ENCODE peak calls at places on chromosomes 6 and 20, in ten cellular contexts. One of them, this sample, is unnamed. For H3K9me3, the result is how much of the 10 kb centered on the place peaks cover.

GRCh38 chr6:40340957-40341356 is 246.2 kb downstream of the LRFN2 start:
- DNase-seq in endothelial cell of umbilical vein: no peak
- DNase-seq in HepG2: no peak
- DNase-seq in Panc1: no peak
- DNase-seq in upper lobe of left lung: no peak
- DNase-seq in sigmoid colon: peak
- DNase-seq in vagina: no peak
- DNase-seq in H1: no peak
- DNase-seq in spleen: no peak
- DNase-seq in stomach: no peak
- DNase-seq in this sample: peak

GRCh38 chr6:151765444-151765886 is 42.0 kb upstream of the ESR1 start:
- DNase-seq in Panc1: peak
- DNase-seq in upper lobe of left lung: no peak
- DNase-seq in HepG2: peak
- DNase-seq in sigmoid colon: no peak
- DNase-seq in endothelial cell of umbilical vein: peak
- DNase-seq in spleen: no peak
- DNase-seq in vagina: no peak
- DNase-seq in stomach: no peak
- DNase-seq in H1: no peak
- DNase-seq in this sample: no peak

GRCh38 chr6:167849846-167850459 is 23.2 kb downstream of the AFDN start:
- DNase-seq in spleen: no peak
- DNase-seq in stomach: peak
- DNase-seq in vagina: no peak
- DNase-seq in sigmoid colon: no peak
- DNase-seq in Panc1: peak
- DNase-seq in H1: no peak
- DNase-seq in HepG2: peak
- DNase-seq in upper lobe of left lung: peak
- DNase-seq in endothelial cell of umbilical vein: peak
- DNase-seq in this sample: no peak

GRCh38 chr6:48141975-48142374 is 31.0 kb upstream of the PTCHD4 start:
- DNase-seq in H1: no peak
- DNase-seq in HepG2: no peak
- DNase-seq in sigmoid colon: no peak
- DNase-seq in endothelial cell of umbilical vein: no peak
- DNase-seq in upper lobe of left lung: no peak
- DNase-seq in stomach: no peak
- DNase-seq in vagina: no peak
- DNase-seq in Panc1: no peak
- DNase-seq in spleen: no peak
- DNase-seq in this sample: no peak

GRCh38 chr6:113530769-113531168 is 326.4 kb upstream of the MARCKS start:
- DNase-seq in HepG2: peak
- DNase-seq in upper lobe of left lung: no peak
- DNase-seq in vagina: no peak
- DNase-seq in sigmoid colon: no peak
- DNase-seq in endothelial cell of umbilical vein: peak
- DNase-seq in H1: no peak
- DNase-seq in spleen: no peak
- DNase-seq in Panc1: peak
- DNase-seq in stomach: no peak
- DNase-seq in this sample: no peak

GRCh38 chr20:3696745-3697587 is 15.2 kb upstream of the ADAM33 start:
- DNase-seq in upper lobe of left lung: no peak
- DNase-seq in sigmoid colon: no peak
- DNase-seq in vagina: no peak
- DNase-seq in Panc1: no peak
- DNase-seq in HepG2: no peak
- DNase-seq in endothelial cell of umbilical vein: no peak
- DNase-seq in H1: no peak
- DNase-seq in spleen: peak
- DNase-seq in stomach: no peak
- DNase-seq in this sample: no peak

GRCh38 chr6:30782425-30783014 is 38.2 kb upstream of the IER3 start:
- DNase-seq in endothelial cell of umbilical vein: no peak
- DNase-seq in sigmoid colon: no peak
- DNase-seq in Panc1: no peak
- DNase-seq in stomach: no peak
- DNase-seq in vagina: no peak
- DNase-seq in HepG2: peak
- DNase-seq in upper lobe of left lung: no peak
- DNase-seq in H1: no peak
- DNase-seq in spleen: no peak
- DNase-seq in this sample: no peak

GRCh38 chr6:35691027-35691824 is 2.5 kb upstream of the FKBP5 start:
- DNase-seq in HepG2: no peak
- DNase-seq in Panc1: no peak
- DNase-seq in sigmoid colon: peak
- DNase-seq in vagina: peak
- DNase-seq in upper lobe of left lung: peak
- DNase-seq in endothelial cell of umbilical vein: no peak
- DNase-seq in stomach: peak
- DNase-seq in H1: no peak
- DNase-seq in spleen: peak
- DNase-seq in this sample: peak

GRCh38 chr20:32544893-32545840 is 40.0 kb downstream of the NOL4L start:
- DNase-seq in Panc1: no peak
- DNase-seq in endothelial cell of umbilical vein: no peak
- DNase-seq in stomach: no peak
- DNase-seq in spleen: no peak
- DNase-seq in vagina: no peak
- DNase-seq in upper lobe of left lung: no peak
- DNase-seq in H1: no peak
- DNase-seq in HepG2: peak
- DNase-seq in sigmoid colon: no peak
- DNase-seq in this sample: no peak

GRCh38 chr6:158850807-158851115 is 31.6 kb upstream of the EZR start:
- DNase-seq in stomach: no peak
- DNase-seq in Panc1: no peak
- DNase-seq in sigmoid colon: no peak
- DNase-seq in vagina: no peak
- DNase-seq in endothelial cell of umbilical vein: no peak
- DNase-seq in spleen: no peak
- DNase-seq in H1: no peak
- DNase-seq in upper lobe of left lung: no peak
- DNase-seq in HepG2: no peak
- DNase-seq in this sample: no peak

GRCh38 chr6:33213166-33213988 is 5.1 kb downstream of the RING1 start:
- DNase-seq in HepG2: no peak
- DNase-seq in sigmoid colon: no peak
- DNase-seq in stomach: no peak
- DNase-seq in upper lobe of left lung: no peak
- DNase-seq in endothelial cell of umbilical vein: no peak
- DNase-seq in H1: no peak
- DNase-seq in spleen: peak
- DNase-seq in Panc1: no peak
- DNase-seq in vagina: no peak
- DNase-seq in this sample: peak

GRCh38 chr6:113739066-113739655 is 118.0 kb upstream of the MARCKS start:
- DNase-seq in H1: no peak
- DNase-seq in Panc1: no peak
- DNase-seq in vagina: no peak
- DNase-seq in spleen: no peak
- DNase-seq in endothelial cell of umbilical vein: no peak
- DNase-seq in stomach: no peak
- DNase-seq in upper lobe of left lung: no peak
- DNase-seq in sigmoid colon: no peak
- DNase-seq in HepG2: no peak
- DNase-seq in this sample: no peak

GRCh38 chr6:89509719-89510339 is 76.9 kb downstream of the ANKRD6 start:
- DNase-seq in HepG2: peak
- DNase-seq in upper lobe of left lung: no peak
- DNase-seq in stomach: peak
- DNase-seq in endothelial cell of umbilical vein: peak
- DNase-seq in Panc1: no peak
- DNase-seq in vagina: no peak
- DNase-seq in sigmoid colon: no peak
- DNase-seq in spleen: no peak
- DNase-seq in H1: no peak
- DNase-seq in this sample: no peak

GRCh38 chr20:7859371-7859802 is 80.9 kb downstream of the HAO1 start:
- DNase-seq in sigmoid colon: no peak
- DNase-seq in HepG2: peak
- DNase-seq in H1: no peak
- DNase-seq in endothelial cell of umbilical vein: peak
- DNase-seq in upper lobe of left lung: no peak
- DNase-seq in stomach: no peak
- DNase-seq in spleen: no peak
- DNase-seq in vagina: no peak
- DNase-seq in Panc1: peak
- DNase-seq in this sample: no peak

GRCh38 chr20:40332167-40332566 is 356.9 kb downstream of the MAFB start:
- DNase-seq in upper lobe of left lung: no peak
- DNase-seq in Panc1: no peak
- DNase-seq in H1: no peak
- DNase-seq in vagina: no peak
- DNase-seq in endothelial cell of umbilical vein: no peak
- DNase-seq in spleen: no peak
- DNase-seq in sigmoid colon: no peak
- DNase-seq in stomach: no peak
- DNase-seq in HepG2: no peak
- DNase-seq in this sample: no peak

DNA sequence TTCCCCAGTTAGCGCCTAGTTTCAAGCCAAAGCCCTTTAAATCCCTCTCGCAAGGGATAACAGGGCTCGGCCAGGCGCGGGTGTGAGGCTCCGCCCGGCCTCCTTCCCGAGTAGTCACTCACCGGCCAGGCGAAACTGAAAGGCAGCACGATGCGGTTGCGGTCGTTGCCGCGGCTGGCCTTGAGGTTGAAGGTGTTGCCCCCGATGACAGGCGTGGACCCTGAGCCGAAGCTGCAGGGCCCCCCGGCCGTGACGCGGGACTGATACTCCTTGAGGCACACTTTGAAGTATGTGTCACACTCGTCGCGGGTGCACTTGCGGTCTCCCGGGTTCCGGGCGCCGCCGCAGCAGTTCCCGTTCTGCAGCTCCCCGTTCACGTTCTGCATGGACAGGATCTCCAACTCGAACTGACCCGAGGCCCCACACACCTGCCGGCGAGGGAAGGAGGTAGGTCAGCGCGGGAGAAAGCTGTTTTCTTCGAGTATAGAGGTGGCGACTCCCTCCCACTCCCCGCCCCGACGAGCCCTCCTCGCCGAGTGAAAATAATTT is 1.1 kb downstream of the JAG1 start:
- DNase-seq in Panc1: no peak
- DNase-seq in endothelial cell of umbilical vein: peak
- DNase-seq in vagina: no peak
- DNase-seq in sigmoid colon: peak
- DNase-seq in HepG2: peak
- DNase-seq in stomach: peak
- DNase-seq in spleen: peak
- DNase-seq in upper lobe of left lung: peak
- DNase-seq in H1: no peak
- DNase-seq in this sample: peak
- TF ChIP-seq POLR2AphosphoS5 in Panc1: no peak
- TF ChIP-seq POLR2AphosphoS5 in endothelial cell of umbilical vein: no peak
- TF ChIP-seq POLR2AphosphoS5 in vagina: no peak
- TF ChIP-seq POLR2AphosphoS5 in sigmoid colon: peak
- TF ChIP-seq POLR2AphosphoS5 in HepG2: no peak
- TF ChIP-seq POLR2AphosphoS5 in stomach: no peak
- TF ChIP-seq POLR2AphosphoS5 in spleen: no peak
- TF ChIP-seq POLR2AphosphoS5 in upper lobe of left lung: peak
- TF ChIP-seq POLR2AphosphoS5 in H1: no peak
- TF ChIP-seq POLR2AphosphoS5 in this sample: no peak

GRCh38 chr6:137185290-137185689 is 11.8 kb upstream of the IL22RA2 start:
- DNase-seq in HepG2: no peak
- DNase-seq in spleen: no peak
- DNase-seq in sigmoid colon: no peak
- DNase-seq in stomach: no peak
- DNase-seq in upper lobe of left lung: no peak
- DNase-seq in Panc1: no peak
- DNase-seq in vagina: no peak
- DNase-seq in H1: no peak
- DNase-seq in endothelial cell of umbilical vein: no peak
- DNase-seq in this sample: no peak
- H3K9me3 ChIP-seq in HepG2: half or more
- H3K9me3 ChIP-seq in spleen: half or more
- H3K9me3 ChIP-seq in sigmoid colon: under half
- H3K9me3 ChIP-seq in stomach: under half
- H3K9me3 ChIP-seq in upper lobe of left lung: under half
- H3K9me3 ChIP-seq in Panc1: under half
- H3K9me3 ChIP-seq in vagina: under half
- H3K9me3 ChIP-seq in H1: half or more
- H3K9me3 ChIP-seq in endothelial cell of umbilical vein: under half
- H3K9me3 ChIP-seq in this sample: under half

GRCh38 chr6:3228046-3228671 is 706 bp upstream of the TUBB2B start:
- DNase-seq in vagina: no peak
- DNase-seq in HepG2: no peak
- DNase-seq in H1: no peak
- DNase-seq in upper lobe of left lung: no peak
- DNase-seq in Panc1: no peak
- DNase-seq in sigmoid colon: no peak
- DNase-seq in spleen: peak
- DNase-seq in stomach: no peak
- DNase-seq in endothelial cell of umbilical vein: no peak
- DNase-seq in this sample: no peak
- TF ChIP-seq POLR2AphosphoS5 in vagina: no peak
- TF ChIP-seq POLR2AphosphoS5 in HepG2: no peak
- TF ChIP-seq POLR2AphosphoS5 in H1: peak
- TF ChIP-seq POLR2AphosphoS5 in upper lobe of left lung: no peak
- TF ChIP-seq POLR2AphosphoS5 in Panc1: no peak
- TF ChIP-seq POLR2AphosphoS5 in sigmoid colon: no peak
- TF ChIP-seq POLR2AphosphoS5 in spleen: no peak
- TF ChIP-seq POLR2AphosphoS5 in stomach: no peak
- TF ChIP-seq POLR2AphosphoS5 in endothelial cell of umbilical vein: no peak
- TF ChIP-seq POLR2AphosphoS5 in this sample: no peak

DNA sequence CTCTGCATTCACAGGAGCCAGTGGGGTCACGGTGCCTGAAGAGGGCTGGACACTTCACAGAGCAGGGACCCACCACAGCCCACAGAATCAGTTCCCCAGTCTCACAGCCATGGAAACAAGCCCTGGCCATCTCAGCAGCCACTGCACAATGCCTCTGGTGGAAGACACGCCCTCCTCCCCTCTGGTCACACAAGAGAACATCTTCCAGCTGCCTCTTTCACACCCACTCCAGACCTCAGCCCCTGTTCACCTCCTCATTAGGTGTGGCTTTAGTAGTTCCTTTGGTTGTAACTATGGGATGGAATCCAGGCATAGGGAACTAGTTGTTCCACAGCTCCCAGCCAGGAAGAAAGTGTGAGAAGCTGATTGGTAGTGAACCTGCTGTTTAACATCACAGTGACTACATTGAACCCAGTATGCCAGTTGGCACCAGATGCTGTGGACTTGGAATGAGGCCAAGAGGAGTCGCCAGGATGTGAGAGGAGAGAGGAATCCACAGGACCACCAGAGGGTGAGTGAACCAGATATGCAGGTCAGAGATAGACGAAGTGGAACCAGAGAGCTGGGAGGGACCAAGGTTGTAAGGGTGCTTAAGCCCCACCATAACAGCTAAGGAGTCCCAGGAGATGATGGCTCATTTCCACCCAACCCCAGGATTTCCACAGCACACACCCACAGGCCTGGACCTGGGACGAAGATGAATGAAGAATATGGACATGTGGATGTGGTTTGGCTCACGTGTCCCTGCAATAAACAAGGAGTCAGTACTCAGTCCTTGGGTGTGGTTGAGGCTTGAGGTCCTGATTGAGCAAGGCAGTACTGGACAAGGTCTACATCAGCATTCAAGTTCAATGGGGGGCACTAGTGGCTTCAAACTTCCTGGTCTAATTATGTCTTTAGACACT is 8.8 kb upstream of the BTN3A3 start:
- DNase-seq in Panc1: no peak
- DNase-seq in spleen: no peak
- DNase-seq in upper lobe of left lung: peak
- DNase-seq in vagina: no peak
- DNase-seq in HepG2: no peak
- DNase-seq in stomach: no peak
- DNase-seq in H1: no peak
- DNase-seq in endothelial cell of umbilical vein: no peak
- DNase-seq in sigmoid colon: no peak
- DNase-seq in this sample: no peak
- H3K9me3 ChIP-seq in Panc1: under half
- H3K9me3 ChIP-seq in spleen: under half
- H3K9me3 ChIP-seq in upper lobe of left lung: under half
- H3K9me3 ChIP-seq in vagina: under half
- H3K9me3 ChIP-seq in HepG2: under half
- H3K9me3 ChIP-seq in stomach: under half
- H3K9me3 ChIP-seq in H1: under half
- H3K9me3 ChIP-seq in endothelial cell of umbilical vein: under half
- H3K9me3 ChIP-seq in sigmoid colon: under half
- H3K9me3 ChIP-seq in this sample: under half